ENCODE peak calls at places on chromosome 1, in eight cellular contexts. E is T-helper 9 cell; H is islet precursor cell; X is choroid plexus epithelial cell; U is HT1080; P is left ventricle myocardium inferior; S is activated CD8-positive, alpha-beta T cell treated with anti-CD3 and anti-CD28 coated beads, Interleukin-2, amount 10 ng/mL, durations not matched to agents 7 days and 5 days; F is neuronal stem cell. K is an unnamed sample.

GRCh38 chr1:225644666-225645065 is 8.3 kb downstream of the ENAH start:
- DNase-seq in E (no peak), H (no peak), X (no peak), U (no peak), P (no peak), S (no peak), F (no peak), K (no peak)

GRCh38 chr1:93689521-93690223 is 8.0 kb upstream of the BCAR3 start:
- DNase-seq in E (no peak), H (no peak), X (no peak), U (no peak), P (no peak), S (no peak), F (no peak), K (no peak)

GRCh38 chr1:110135268-110136065 is 14.8 kb upstream of the SLC6A17 start:
- DNase-seq in E (no peak), H (no peak), X (no peak), U (peak), P (no peak), S (no peak), F (no peak), K (no peak)

GRCh38 chr1:116504308-116505156 is 66.3 kb downstream of the CD58 start:
- DNase-seq in E (peak), H (no peak), X (peak), U (peak), P (peak), S (peak), F (no peak), K (peak)

GRCh38 chr1:10733967-10734366 is 62.5 kb downstream of the CASZ1 start:
- DNase-seq in E (no peak), H (no peak), X (no peak), U (no peak), P (no peak), S (no peak), F (no peak), K (no peak)

GRCh38 chr1:230682882-230683610 is 30.9 kb downstream of the AGT start:
- DNase-seq in E (no peak), H (no peak), X (peak), U (peak), P (no peak), S (no peak), F (no peak), K (no peak)

GRCh38 chr1:170303034-170303433 is 157.3 kb downstream of the NTMT2 start:
- DNase-seq in E (no peak), H (no peak), X (peak), U (no peak), P (no peak), S (no peak), F (no peak), K (no peak)

GRCh38 chr1:53700776-53701175 is 38.2 kb downstream of the GLIS1 start:
- DNase-seq in E (no peak), H (no peak), X (no peak), U (no peak), P (no peak), S (no peak), F (no peak), K (no peak)

GRCh38 chr1:227234998-227235405 is 83.3 kb downstream of the CDC42BPA start:
- DNase-seq in E (no peak), H (peak), X (peak), U (peak), P (no peak), S (peak), F (no peak), K (no peak)

GRCh38 chr1:31335007-31335406 is 37.9 kb downstream of the FABP3 start:
- DNase-seq in E (no peak), H (no peak), X (peak), U (peak), P (no peak), S (peak), F (peak), K (no peak)